ENCODE peak calls at places on chromosomes 16 and 17, in ten cellular contexts. Y is psoas muscle; E is K562; N is adrenal gland; V is mammary epithelial cell; P is A549; Q is esophagus squamous epithelium; M is HCT116; I is thoracic aorta; U is CD4-positive, alpha-beta T cell. B is an unnamed sample.
A peak's percentile ranks its signal among the peaks of the same experiment; 100 is the strongest.

GRCh38 chr17:8013731-8014557 is 11.5 kb downstream of the GUCY2D start:
- DNase-seq in Q (no peak), M (no peak), E (no peak), U (no peak), V (no peak), Y (no peak), N (no peak), P (no peak), I (no peak), B (no peak)

GRCh38 chr16:7268182-7268581 is 64.5 kb upstream of the RBFOX1 start:
- DNase-seq in Q (no peak), U (no peak), E (peak; percentile 52), I (no peak), P (peak; percentile 3), M (no peak), N (peak; percentile 32), V (peak; percentile 4), Y (no peak), B (peak; percentile 17)

GRCh38 chr17:42009170-42009569 is 8.1 kb downstream of the DNAJC7 start:
- DNase-seq in N (peak; percentile 22), I (no peak), Q (no peak), V (no peak), Y (no peak), M (no peak), P (no peak), E (no peak), U (no peak), B (peak; percentile 25)

GRCh38 chr16:3074860-3075545 is 9.6 kb downstream of the IL32 start:
- DNase-seq in I (no peak), E (no peak), V (no peak), P (no peak), Y (no peak), N (no peak), M (no peak), U (peak; percentile 82), Q (no peak), B (no peak)

GRCh38 chr16:54930034-54930938 is at the start of gene IRX5:
- DNase-seq in V (peak; percentile 97), I (peak; percentile 71), M (peak; percentile 63), U (no peak), P (peak; percentile 81), Y (peak; percentile 80), Q (no peak), E (peak; percentile 83), N (peak; percentile 81), B (peak; percentile 62)

GRCh38 chr16:61812251-61812650 is 224.0 kb downstream of the CDH8 start:
- DNase-seq in Y (no peak), U (no peak), P (no peak), Q (no peak), V (no peak), N (no peak), E (no peak), M (no peak), I (no peak), B (no peak)

GRCh38 chr16:51875834-51876725 is 670.9 kb downstream of the TOX3 start:
- DNase-seq in U (no peak), N (no peak), I (no peak), Q (no peak), M (no peak), P (no peak), V (no peak), Y (no peak), E (no peak), B (no peak)

GRCh38 chr17:15210247-15210646 is 54.9 kb downstream of the PMP22 start:
- DNase-seq in Q (no peak), M (no peak), P (no peak), U (no peak), Y (no peak), V (no peak), E (no peak), N (no peak), I (no peak), B (no peak)

GRCh38 chr16:27428035-27428785 is 26.2 kb downstream of the IL21R start:
- DNase-seq in Y (no peak), V (no peak), I (no peak), E (no peak), P (no peak), N (no peak), Q (no peak), M (no peak), U (no peak), B (no peak)

GRCh38 chr17:76537578-76538280 is at the start of gene CYGB:
- DNase-seq in E (no peak), P (no peak), M (no peak), V (no peak), Q (no peak), N (no peak), U (no peak), I (no peak), Y (peak; percentile 61), B (no peak)

GRCh38 chr16:27386674-27387073 is 15.3 kb upstream of the IL21R start:
- DNase-seq in U (no peak), P (no peak), N (no peak), V (no peak), Y (no peak), I (no peak), E (no peak), Q (no peak), M (no peak), B (no peak)

GRCh38 chr17:50660887-50661345 is 26.2 kb downstream of the ABCC3 start:
- DNase-seq in I (no peak), E (no peak), M (no peak), N (no peak), U (no peak), V (no peak), Q (no peak), P (no peak), Y (no peak), B (no peak)

GRCh38 chr16:22355487-22355908 is 18.9 kb downstream of the CDR2 start:
- DNase-seq in P (no peak), E (no peak), Y (no peak), N (no peak), U (no peak), V (no peak), I (no peak), M (no peak), Q (no peak), B (no peak)

GRCh38 chr17:59877965-59878364 is 14.8 kb downstream of the TUBD1 start:
- DNase-seq in Q (no peak), P (no peak), N (no peak), E (no peak), I (no peak), Y (no peak), M (no peak), V (no peak), U (no peak), B (no peak)

GRCh38 chr17:60473788-60474187 is 51.5 kb downstream of the CHCT1 start:
- DNase-seq in V (no peak), I (no peak), Y (no peak), N (no peak), U (no peak), P (no peak), Q (no peak), E (no peak), M (no peak), B (no peak)

DNA sequence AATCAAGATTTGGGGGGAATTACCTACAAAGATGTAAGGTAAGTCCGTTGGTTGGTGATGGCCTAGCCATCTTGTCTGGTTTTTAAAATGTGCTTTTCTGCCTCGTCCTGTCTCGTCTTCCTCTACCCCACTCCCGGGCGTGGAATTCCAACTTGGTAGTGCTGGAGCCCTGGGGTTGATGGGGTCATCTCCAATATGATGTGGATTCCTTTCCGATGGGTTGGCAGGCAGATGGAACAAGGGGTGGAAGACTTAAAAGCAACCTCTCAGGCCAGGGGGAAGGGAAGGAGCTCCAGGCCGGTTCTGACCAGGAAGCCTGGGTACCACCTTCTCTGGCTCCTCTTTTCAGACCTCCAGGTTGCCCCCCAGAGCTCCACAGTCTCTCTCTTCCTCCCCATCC is 5.0 kb upstream of the HOXB2 start:
- DNase-seq in Y (no peak), V (peak; percentile 57), I (no peak), M (no peak), N (no peak), P (no peak), E (no peak), Q (no peak), U (no peak), B (no peak)
- H3K27ac ChIP-seq in Y (no peak overlapping the region), V (no peak overlapping the region), I (peak overlapping the region; percentile 42), M (no peak overlapping the region), N (no peak overlapping the region), P (no peak overlapping the region), E (peak overlapping the region; percentile 10), Q (peak overlapping the region; percentile 86), U (no peak overlapping the region), B (no peak overlapping the region)

GRCh38 chr17:81418710-81419332 is 23.6 kb downstream of the BAHCC1 start:
- DNase-seq in U (no peak), E (no peak), N (no peak), Q (no peak), P (no peak), V (peak; percentile 73), I (no peak), M (no peak), Y (no peak), B (no peak)

GRCh38 chr17:81419333-81419885 is 24.2 kb downstream of the BAHCC1 start:
- DNase-seq in P (peak; percentile 92), E (peak; percentile 83), M (peak; percentile 71), V (peak; percentile 52), N (peak; percentile 57), Y (peak; percentile 88), Q (no peak), I (peak; percentile 87), U (no peak), B (no peak)

GRCh38 chr17:81417049-81417878 is 22.0 kb downstream of the BAHCC1 start:
- DNase-seq in V (no peak), Q (no peak), M (no peak), N (no peak), P (no peak), I (peak; percentile 74), E (no peak), Y (no peak), U (no peak), B (peak; percentile 63)

GRCh38 chr17:81416612-81417011 is 21.4 kb downstream of the BAHCC1 start:
- DNase-seq in E (no peak), V (no peak), Y (no peak), N (no peak), P (no peak), Q (no peak), M (no peak), U (no peak), I (no peak), B (no peak)

GRCh38 chr17:81417879-81418709 is 22.8 kb downstream of the BAHCC1 start:
- DNase-seq in Y (no peak), E (no peak), N (no peak), P (no peak), Q (no peak), U (no peak), V (no peak), M (no peak), I (no peak), B (no peak)
- H3K27ac ChIP-seq in Y (peak overlapping the region; percentile 58), E (no peak overlapping the region), N (no peak overlapping the region), P (peak overlapping the region; percentile 98), Q (peak overlapping the region; percentile 96), U (no peak overlapping the region), V (no peak overlapping the region), M (peak overlapping the region; percentile 84), I (peak overlapping the region; percentile 100), B (peak overlapping the region; percentile 64)

GRCh38 chr17:62572488-62573469 is 54.7 kb upstream of the MRC2 start:
- DNase-seq in M (no peak), Q (no peak), P (no peak), I (no peak), Y (no peak), E (no peak), U (no peak), V (no peak), N (no peak), B (no peak)
- H3K27ac ChIP-seq in M (no peak overlapping the region), Q (no peak overlapping the region), P (no peak overlapping the region), I (peak overlapping the region; percentile 13), Y (peak overlapping the region; percentile 33), E (no peak overlapping the region), U (no peak overlapping the region), V (no peak overlapping the region), N (peak overlapping the region; percentile 21), B (peak overlapping the region; percentile 70)

GRCh38 chr17:75404223-75404738 is 1.2 kb downstream of the GRB2 start:
- DNase-seq in I (no peak), N (peak; percentile 83), P (peak; percentile 89), Q (no peak), U (peak; percentile 25), Y (peak; percentile 48), M (peak; percentile 69), V (peak; percentile 69), E (peak; percentile 40), B (no peak)
- H3K27ac ChIP-seq in I (peak overlapping the region; percentile 92), N (peak overlapping the region; percentile 98), P (peak overlapping the region; percentile 95), Q (peak overlapping the region; percentile 97), U (peak overlapping the region; percentile 89), Y (peak overlapping the region; percentile 97), M (peak overlapping the region; percentile 87), V (peak overlapping the region; percentile 63), E (peak overlapping the region; percentile 84), B (peak overlapping the region; percentile 91)

B was measured in gastrocnemius medialis.